ENCODE peak calls at places on chromosomes 13 and 19, in ten cellular contexts. O is endothelial cell; A is posterior vena cava; E is NCI-H82; F is sciatic nerve; H is GM23338; B is activated T-cell treated with anti-CD3 and anti-CD28 coated beads, Interleukin-2, amount 50 U/mL, for 72 hours; I is Ammon's horn; T is Caki2; C is nucleus accumbens. J is an unnamed sample.
A peak's percentile ranks its signal among the peaks of the same experiment; 100 is the strongest.

GRCh38 chr19:55147408-55148251 is 1.4 kb downstream of the TNNT1 start:
- DNase-seq in O (no peak), A (no peak), E (peak; percentile 92), F (no peak), H (peak; percentile 65), B (no peak), I (no peak), T (no peak), C (no peak), J (peak; percentile 61)

GRCh38 chr13:63408227-63409202 is 1992.9 kb upstream of the PCDH20 start:
- DNase-seq in O (no peak), A (no peak), E (peak; percentile 57), F (no peak), H (peak; percentile 39), B (no peak), I (no peak), T (no peak), C (no peak), J (no peak)

GRCh38 chr19:12872255-12872654 is 9.0 kb downstream of the DNASE2 start:
- DNase-seq in O (no peak), A (no peak), E (peak; percentile 50), F (no peak), H (peak; percentile 54), B (no peak), I (no peak), T (no peak), C (no peak), J (no peak)

GRCh38 chr19:52722062-52723005 is 12.5 kb downstream of the ZNF611 start:
- DNase-seq in O (no peak), A (no peak), E (no peak), F (no peak), H (no peak), B (no peak), I (no peak), T (peak; percentile 52), C (no peak), J (no peak)

GRCh38 chr19:47494729-47495128 is 10.7 kb upstream of the KPTN start:
- DNase-seq in O (no peak), A (no peak), E (peak; percentile 67), F (no peak), H (no peak), B (no peak), I (no peak), T (no peak), C (no peak), J (no peak)

GRCh38 chr19:590396-590745 is 690 bp downstream of the HCN2 start:
- DNase-seq in O (peak; percentile 38), A (no peak), E (peak; percentile 38), F (no peak), H (no peak), B (peak; percentile 42), I (no peak), T (no peak), C (no peak), J (no peak)

GRCh38 chr13:40102854-40103253 is 447.4 kb downstream of the COG6 start:
- DNase-seq in O (no peak), A (no peak), E (no peak), F (no peak), H (no peak), B (peak; percentile 98), I (peak; percentile 58), T (no peak), C (no peak), J (no peak)

GRCh38 chr13:113997845-113998751 is 24.2 kb upstream of the C13orf46 start:
- DNase-seq in O (no peak), A (peak; percentile 92), E (peak; percentile 15), F (no peak), H (no peak), B (no peak), I (no peak), T (no peak), C (no peak), J (no peak)

GRCh38 chr19:38351865-38352395 is 16.3 kb downstream of the CATSPERG start:
- DNase-seq in O (no peak), A (no peak), E (peak; percentile 26), F (no peak), H (no peak), B (no peak), I (no peak), T (no peak), C (no peak), J (no peak)

GRCh38 chr19:50829801-50830200 is 3.6 kb downstream of the KLK15 start:
- DNase-seq in O (no peak), A (peak; percentile 44), E (no peak), F (no peak), H (no peak), B (no peak), I (no peak), T (peak; percentile 31), C (no peak), J (no peak)

GRCh38 chr13:26968431-26969335 is 202.9 kb downstream of the USP12 start:
- DNase-seq in O (no peak), A (peak; percentile 68), E (peak; percentile 77), F (no peak), H (no peak), B (no peak), I (no peak), T (peak; percentile 83), C (no peak), J (no peak)

GRCh38 chr19:10292206-10292788 is 2.5 kb downstream of the ICAM5 start:
- DNase-seq in O (peak; percentile 58), A (peak; percentile 95), E (peak; percentile 98), F (peak; percentile 88), H (peak; percentile 98), B (peak; percentile 88), I (peak; percentile 69), T (peak; percentile 65), C (no peak), J (peak; percentile 96)

GRCh38 chr13:29704648-29705047 is 109.2 kb upstream of the SLC7A1 start:
- DNase-seq in O (no peak), A (no peak), E (no peak), F (no peak), H (no peak), B (no peak), I (no peak), T (no peak), C (no peak), J (no peak)

GRCh38 chr13:74062933-74063332 is 71.3 kb downstream of the KLF12 start:
- DNase-seq in O (no peak), A (peak; percentile 83), E (no peak), F (no peak), H (no peak), B (peak; percentile 19), I (peak; percentile 80), T (no peak), C (no peak), J (no peak)

GRCh38 chr19:55179570-55180484 is at the start of gene SYT5:
- DNase-seq in O (peak; percentile 75), A (no peak), E (no peak), F (no peak), H (peak; percentile 74), B (peak; percentile 72), I (no peak), T (peak; percentile 58), C (peak; percentile 34), J (peak; percentile 69)

GRCh38 chr13:74571811-74572210 is 437.6 kb upstream of the KLF12 start:
- DNase-seq in O (no peak), A (no peak), E (no peak), F (no peak), H (no peak), B (no peak), I (no peak), T (no peak), C (no peak), J (no peak)

GRCh38 chr13:90968510-90968909 is 379.0 kb upstream of the MIR17HG start:
- DNase-seq in O (peak; percentile 54), A (no peak), E (peak; percentile 73), F (no peak), H (peak; percentile 77), B (no peak), I (peak; percentile 13), T (peak; percentile 30), C (no peak), J (peak; percentile 48)

GRCh38 chr13:34939771-34940170 is 2.3 kb upstream of the NBEA start:
- DNase-seq in O (no peak), A (no peak), E (no peak), F (no peak), H (no peak), B (no peak), I (no peak), T (no peak), C (no peak), J (no peak)

GRCh38 chr13:98632971-98633370 is 56.1 kb upstream of the STK24 start:
- DNase-seq in O (no peak), A (no peak), E (no peak), F (no peak), H (no peak), B (no peak), I (peak; percentile 39), T (no peak), C (no peak), J (no peak)

GRCh38 chr19:5926641-5927438 is 12.8 kb downstream of the CAPS start:
- DNase-seq in O (no peak), A (peak; percentile 90), E (no peak), F (no peak), H (no peak), B (no peak), I (no peak), T (peak; percentile 8), C (no peak), J (no peak)

GRCh38 chr13:101433895-101434294 is 17.6 kb upstream of the NALCN start:
- DNase-seq in O (no peak), A (no peak), E (no peak), F (no peak), H (no peak), B (no peak), I (no peak), T (no peak), C (no peak), J (no peak)

GRCh38 chr19:19546751-19547162 is 8.7 kb downstream of the CILP2 start:
- DNase-seq in O (no peak), A (no peak), E (no peak), F (no peak), H (no peak), B (no peak), I (no peak), T (no peak), C (no peak), J (no peak)

GRCh38 chr13:110436276-110436675 is 125.2 kb downstream of the RAB20 start:
- DNase-seq in O (no peak), A (no peak), E (no peak), F (no peak), H (no peak), B (no peak), I (no peak), T (no peak), C (no peak), J (no peak)

GRCh38 chr19:14139944-14140343 is 3.6 kb upstream of the ASF1B start:
- DNase-seq in O (no peak), A (no peak), E (peak; percentile 100), F (no peak), H (no peak), B (no peak), I (peak; percentile 43), T (no peak), C (no peak), J (no peak)

GRCh38 chr19:3575949-3576673 is 3.4 kb downstream of the HMG20B start:
- DNase-seq in O (no peak), A (no peak), E (no peak), F (no peak), H (no peak), B (no peak), I (no peak), T (no peak), C (no peak), J (no peak)